ENCODE peak calls at places on chromosomes 4 and X, in four cellular contexts. W is tibial nerve, I is neural progenitor cell, V is pancreas. G is an unnamed sample.

GRCh38 chr4:139454646-139455045 is 725 bp downstream of the RAB33B start:
- DNase-seq in W (no peak), I (no peak), V (no peak), G (no peak)

GRCh38 chr4:74152841-74153240 is 5.1 kb upstream of the MTHFD2L start:
- DNase-seq in W (no peak), I (no peak), V (no peak), G (no peak)

GRCh38 chr4:20087512-20087911 is 164.2 kb upstream of the SLIT2 start:
- DNase-seq in W (no peak), I (no peak), V (no peak), G (no peak)

GRCh38 chr4:77104405-77105292 is 28.9 kb upstream of the CCNI start:
- DNase-seq in W (peak; percentile 51), I (no peak), V (peak; percentile 59), G (peak; percentile 76)

GRCh38 chrX:9747644-9748043 is 18.0 kb downstream of the GPR143 start:
- DNase-seq in W (no peak), I (no peak), V (no peak), G (no peak)

GRCh38 chr4:40246938-40247337 is 50.1 kb downstream of the RHOH start:
- DNase-seq in W (no peak), I (no peak), V (no peak), G (no peak)

GRCh38 chr4:177005801-177006230 is 213.1 kb upstream of the VEGFC start:
- DNase-seq in W (no peak), I (no peak), V (no peak), G (no peak)

GRCh38 chr4:148447672-148448071 is 5.5 kb upstream of the NR3C2 start:
- DNase-seq in W (no peak), I (peak; percentile 10), V (no peak), G (no peak)

GRCh38 chr4:84492737-84493091 is 6.4 kb downstream of the NKX6-1 start:
- DNase-seq in W (no peak), I (peak; percentile 61), V (no peak), G (no peak)

GRCh38 chr4:119207051-119207450 is 5.5 kb upstream of the USP53 start:
- DNase-seq in W (no peak), I (no peak), V (no peak), G (no peak)

GRCh38 chrX:143781103-143781502 is 60.6 kb upstream of the SPANXN2 start:
- DNase-seq in W (no peak), I (no peak), V (no peak), G (no peak)

GRCh38 chrX:154733072-154733425 is 17.8 kb downstream of the GAB3 start:
- DNase-seq in W (no peak), I (no peak), V (no peak), G (no peak)

GRCh38 chrX:106170318-106170717 is 2.2 kb downstream of the PWWP3B start:
- DNase-seq in W (no peak), I (no peak), V (peak; percentile 18), G (peak; percentile 4)

GRCh38 chr4:8700576-8700975 is 108.0 kb downstream of the CPZ start:
- DNase-seq in W (no peak), I (no peak), V (no peak), G (no peak)

GRCh38 chr4:8702516-8703400 is 110.2 kb downstream of the CPZ start:
- DNase-seq in W (no peak), I (no peak), V (no peak), G (no peak)

GRCh38 chr4:8703401-8703696 is 110.8 kb downstream of the CPZ start:
- DNase-seq in W (no peak), I (no peak), V (no peak), G (no peak)

GRCh38 chr4:8701101-8702019 is 108.8 kb downstream of the CPZ start:
- DNase-seq in W (no peak), I (no peak), V (no peak), G (no peak)

DNA sequence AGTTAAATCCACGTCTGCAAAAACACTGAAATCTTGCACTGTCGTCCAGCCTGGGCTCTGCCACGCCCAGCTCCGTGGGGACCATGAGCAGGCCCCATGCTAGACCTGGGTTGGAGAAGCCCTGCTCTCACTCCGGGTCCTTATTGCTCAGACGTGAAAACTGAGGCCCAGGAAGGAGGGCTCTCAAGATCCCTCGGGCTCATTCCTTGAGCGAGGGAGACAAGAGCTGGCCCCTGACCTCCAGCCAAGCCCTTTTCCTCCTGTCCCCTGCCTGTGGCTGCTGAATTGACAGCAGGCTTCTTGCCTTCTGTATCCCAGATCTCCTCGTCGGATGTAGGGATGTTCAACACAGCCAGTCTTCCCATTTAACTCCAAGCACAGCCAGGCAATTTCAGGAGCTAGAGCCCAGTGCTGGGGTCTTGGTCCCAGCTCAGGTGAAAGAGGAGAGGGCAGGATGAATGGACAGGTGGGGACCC is 109.5 kb downstream of the CPZ start:
- DNase-seq in W (no peak), I (no peak), V (no peak), G (no peak)
- TF ChIP-seq CTCF in W (no peak), I (no peak), V (no peak), G (no peak)

DNA sequence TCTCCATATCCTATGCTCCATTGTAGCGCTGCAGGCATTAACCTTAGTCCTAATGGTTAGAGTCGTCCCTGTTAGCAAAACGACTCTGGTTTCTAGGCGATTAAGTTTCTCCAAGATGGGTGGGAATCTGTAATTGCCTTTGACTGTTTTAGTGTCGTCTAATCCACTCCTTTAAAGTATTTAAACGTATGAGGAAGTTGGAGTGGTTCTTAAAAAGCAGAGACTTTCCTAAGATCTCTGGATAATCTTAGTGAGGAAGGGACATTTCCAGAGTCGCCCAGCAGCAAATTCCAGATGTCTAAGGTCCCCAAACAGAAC is 285 bp downstream of the MRPS18C start:
- DNase-seq in W (no peak), I (no peak), V (no peak), G (no peak)
- H3K36me3 ChIP-seq in W (peaks cover 7% of the 10 kb centered on the region), I (peaks cover 11% of the 10 kb centered on the region), V (peaks cover under 1% of the 10 kb centered on the region), G (peaks cover 29% of the 10 kb centered on the region)

GRCh38 chr4:163111588-163111987 is 55.1 kb downstream of the NAF1 start:
- DNase-seq in W (no peak), I (peak; percentile 46), V (no peak), G (no peak)
- TF ChIP-seq CTCF in W (no peak), I (peak; percentile 57), V (no peak), G (peak; percentile 23)

DNA sequence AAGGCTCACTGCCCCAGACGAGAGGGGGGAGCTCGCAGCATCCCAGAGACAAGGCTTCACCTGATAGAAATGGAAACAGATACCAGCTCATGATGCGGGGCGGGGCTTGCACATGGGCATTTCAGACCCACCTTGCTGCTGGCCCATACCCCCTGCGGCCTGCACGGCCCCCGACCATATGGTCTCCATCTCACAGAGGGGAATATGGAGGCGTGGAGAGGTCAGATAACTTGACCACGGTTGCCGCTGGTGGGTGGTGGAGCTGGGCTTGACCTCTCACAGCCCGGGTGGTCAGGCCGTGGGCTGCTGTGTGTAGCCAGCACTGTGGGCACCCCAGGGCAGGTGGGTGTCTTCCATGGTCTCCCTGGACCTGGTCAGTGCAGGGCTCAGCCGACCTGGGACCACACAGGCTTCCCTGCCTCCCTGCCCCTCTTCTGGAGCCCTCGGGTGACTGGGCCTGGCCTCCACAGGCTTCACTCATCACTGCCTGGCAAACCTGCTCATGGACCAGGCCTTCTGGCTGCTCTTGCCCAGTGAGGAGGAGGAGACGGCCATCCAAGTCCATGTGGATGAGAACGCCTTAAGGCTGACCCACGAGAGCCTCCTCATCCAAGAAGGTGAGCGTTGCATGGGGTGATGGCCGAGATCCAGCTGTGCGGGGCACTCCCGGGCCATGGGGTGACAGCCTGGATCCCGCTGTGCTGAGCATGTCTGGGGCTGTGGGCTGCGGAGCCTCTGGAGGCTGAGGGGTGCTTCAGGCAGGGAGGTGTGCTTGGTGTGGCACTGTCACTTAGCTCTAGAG is 16.8 kb downstream of the SH3TC1 start:
- DNase-seq in W (no peak), I (no peak), V (no peak), G (no peak)
- H3K36me3 ChIP-seq in W (no peaks in the 10 kb centered on the region), I (no peaks in the 10 kb centered on the region), V (peaks cover 6% of the 10 kb centered on the region), G (peaks cover 8% of the 10 kb centered on the region)

GRCh38 chrX:56746996-56747395 is 18.0 kb downstream of the NBDY start:
- DNase-seq in W (no peak), I (no peak), V (no peak), G (no peak)

DNA sequence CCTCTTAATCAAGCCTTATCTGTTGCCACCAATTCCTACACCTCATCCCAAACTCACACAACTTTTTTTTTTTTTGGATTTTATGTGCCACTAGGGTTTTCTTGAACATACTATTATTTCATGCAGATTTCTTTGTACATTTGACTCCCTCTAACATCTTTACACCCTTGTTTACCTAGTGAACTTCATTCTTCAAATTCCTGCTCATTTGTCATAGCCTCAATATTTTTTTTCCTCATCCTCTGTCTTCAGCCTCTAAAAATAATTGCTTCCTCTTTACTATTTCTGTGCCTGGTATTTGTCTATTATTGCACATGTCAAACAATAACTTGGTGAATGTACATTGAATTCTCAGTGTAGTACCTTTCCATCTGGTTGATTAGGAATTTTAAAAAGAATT is 22.0 kb downstream of the NBDY start:
- DNase-seq in W (no peak), I (no peak), V (no peak), G (no peak)
- TF ChIP-seq CTCF in W (no peak), I (no peak), V (no peak), G (no peak)

GRCh38 chr4:97123573-97123972 is 1019.7 kb downstream of the STPG2 start:
- DNase-seq in W (no peak), I (no peak), V (no peak), G (peak; percentile 95)
- H3K36me3 ChIP-seq in W (no peaks in the 10 kb centered on the region), I (no peaks in the 10 kb centered on the region), V (no peaks in the 10 kb centered on the region), G (no peaks in the 10 kb centered on the region)

GRCh38 chr4:108030332-108030731 is 40.6 kb downstream of the HADH start:
- DNase-seq in W (peak; percentile 17), I (peak; percentile 76), V (no peak), G (peak; percentile 53)
- TF ChIP-seq CTCF in W (no peak), I (peak; percentile 71), V (no peak), G (no peak)

GRCh38 chrX:19740744-19741143 is 146.7 kb downstream of the SH3KBP1 start:
- DNase-seq in W (no peak), I (no peak), V (no peak), G (no peak)
- H3K36me3 ChIP-seq in W (no peaks in the 10 kb centered on the region), I (no peaks in the 10 kb centered on the region), V (no peaks in the 10 kb centered on the region), G (no peaks in the 10 kb centered on the region)

G was measured in thyroid gland.